ENCODE peak calls at places on chromosome 21, in four cellular contexts. One of them, this sample, is unnamed.

GRCh38 chr21:37041706-37042271 is 31.1 kb downstream of the PIGP start:
- DNase-seq in HCT116: no peak
- DNase-seq in HepG2: no peak
- DNase-seq in K562: no peak
- DNase-seq in this sample: no peak

GRCh38 chr21:22352088-22352487 is 1353.9 kb downstream of the NCAM2 start:
- DNase-seq in HepG2: no peak
- DNase-seq in K562: no peak
- DNase-seq in HCT116: no peak
- DNase-seq in this sample: no peak

GRCh38 chr21:19853061-19853460 is 1145.1 kb upstream of the NCAM2 start:
- DNase-seq in K562: no peak
- DNase-seq in HCT116: no peak
- DNase-seq in HepG2: no peak
- DNase-seq in this sample: no peak

GRCh38 chr21:22516230-22516629 is 1518.0 kb downstream of the NCAM2 start:
- DNase-seq in K562: no peak
- DNase-seq in HCT116: no peak
- DNase-seq in HepG2: no peak
- DNase-seq in this sample: no peak

GRCh38 chr21:26717146-26717739 is 128.0 kb downstream of the ADAMTS1 start:
- DNase-seq in HCT116: no peak
- DNase-seq in K562: peak
- DNase-seq in HepG2: no peak
- DNase-seq in this sample: no peak

GRCh38 chr21:36628096-36628495 is 70.8 kb upstream of the SIM2 start:
- DNase-seq in K562: no peak
- DNase-seq in HCT116: no peak
- DNase-seq in HepG2: no peak
- DNase-seq in this sample: no peak

GRCh38 chr21:21818898-21819297 is 820.7 kb downstream of the NCAM2 start:
- DNase-seq in K562: no peak
- DNase-seq in HepG2: no peak
- DNase-seq in HCT116: no peak
- DNase-seq in this sample: no peak

GRCh38 chr21:25936776-25937175 is 202.0 kb downstream of the GABPA start:
- DNase-seq in HepG2: no peak
- DNase-seq in HCT116: no peak
- DNase-seq in K562: no peak
- DNase-seq in this sample: no peak

GRCh38 chr21:17388226-17388625 is 124.6 kb upstream of the CXADR start:
- DNase-seq in K562: no peak
- DNase-seq in HepG2: no peak
- DNase-seq in HCT116: no peak
- DNase-seq in this sample: no peak

GRCh38 chr21:28516996-28517592 is 475.6 kb downstream of the LTN1 start:
- DNase-seq in HepG2: peak
- DNase-seq in K562: peak
- DNase-seq in HCT116: no peak
- DNase-seq in this sample: peak

GRCh38 chr21:33434770-33435360 is 31.7 kb downstream of the IFNGR2 start:
- DNase-seq in K562: peak
- DNase-seq in HCT116: no peak
- DNase-seq in HepG2: no peak
- DNase-seq in this sample: no peak

GRCh38 chr21:26659181-26659580 is 86.1 kb upstream of the CYYR1 start:
- DNase-seq in HCT116: no peak
- DNase-seq in K562: no peak
- DNase-seq in HepG2: no peak
- DNase-seq in this sample: no peak

GRCh38 chr21:22813201-22813600 is 1815.0 kb downstream of the NCAM2 start:
- DNase-seq in K562: no peak
- DNase-seq in HepG2: no peak
- DNase-seq in HCT116: no peak
- DNase-seq in this sample: no peak

GRCh38 chr21:18318156-18318555 is 73.5 kb downstream of the CHODL start:
- DNase-seq in K562: no peak
- DNase-seq in HepG2: no peak
- DNase-seq in HCT116: no peak
- DNase-seq in this sample: no peak

GRCh38 chr21:20968391-20968790 is 29.8 kb upstream of the NCAM2 start:
- DNase-seq in HCT116: no peak
- DNase-seq in HepG2: no peak
- DNase-seq in K562: no peak
- DNase-seq in this sample: no peak

GRCh38 chr21:14736162-14736561 is 190.0 kb upstream of the SAMSN1 start:
- DNase-seq in HepG2: no peak
- DNase-seq in K562: peak
- DNase-seq in HCT116: no peak
- DNase-seq in this sample: no peak

GRCh38 chr21:33300701-33301631 is 23.8 kb upstream of the IFNAR1 start:
- DNase-seq in K562: peak
- DNase-seq in HCT116: no peak
- DNase-seq in HepG2: no peak
- DNase-seq in this sample: no peak

GRCh38 chr21:26140185-26140584 is 30.4 kb downstream of the APP start:
- DNase-seq in K562: peak
- DNase-seq in HCT116: peak
- DNase-seq in HepG2: peak
- DNase-seq in this sample: peak

GRCh38 chr21:33373451-33373850 is 29.8 kb upstream of the IFNGR2 start:
- DNase-seq in K562: no peak
- DNase-seq in HCT116: no peak
- DNase-seq in HepG2: no peak
- DNase-seq in this sample: no peak

GRCh38 chr21:36688324-36688723 is 10.6 kb upstream of the SIM2 start:
- DNase-seq in HCT116: no peak
- DNase-seq in K562: no peak
- DNase-seq in HepG2: no peak
- DNase-seq in this sample: no peak

GRCh38 chr21:14985306-14985705 is 79.5 kb downstream of the NRIP1 start:
- DNase-seq in HCT116: no peak
- DNase-seq in HepG2: no peak
- DNase-seq in K562: no peak
- DNase-seq in this sample: no peak

GRCh38 chr21:19541612-19542011 is 1138.0 kb upstream of the TMPRSS15 start:
- DNase-seq in K562: no peak
- DNase-seq in HepG2: peak
- DNase-seq in HCT116: no peak
- DNase-seq in this sample: no peak

GRCh38 chr21:17925900-17926299 is 106.7 kb upstream of the C21orf91 start:
- DNase-seq in HCT116: no peak
- DNase-seq in HepG2: peak
- DNase-seq in K562: peak
- DNase-seq in this sample: no peak

GRCh38 chr21:33418686-33419085 is 15.5 kb downstream of the IFNGR2 start:
- DNase-seq in HepG2: no peak
- DNase-seq in K562: no peak
- DNase-seq in HCT116: no peak
- DNase-seq in this sample: no peak

GRCh38 chr21:15775291-15775690 is 45.5 kb downstream of the USP25 start:
- DNase-seq in HepG2: no peak
- DNase-seq in HCT116: no peak
- DNase-seq in K562: no peak
- DNase-seq in this sample: no peak

GRCh38 chr21:36479415-36480402 is at the start of gene CLDN14:
- DNase-seq in K562: no peak
- DNase-seq in HCT116: no peak
- DNase-seq in HepG2: peak
- DNase-seq in this sample: no peak

GRCh38 chr21:36744560-36745231 is 45.8 kb downstream of the SIM2 start:
- DNase-seq in K562: no peak
- DNase-seq in HCT116: no peak
- DNase-seq in HepG2: no peak
- DNase-seq in this sample: no peak

GRCh38 chr21:15229390-15229789 is 164.6 kb upstream of the NRIP1 start:
- DNase-seq in HepG2: no peak
- DNase-seq in HCT116: no peak
- DNase-seq in K562: no peak
- DNase-seq in this sample: no peak

GRCh38 chr21:21101911-21102310 is 103.7 kb downstream of the NCAM2 start:
- DNase-seq in HepG2: peak
- DNase-seq in K562: peak
- DNase-seq in HCT116: no peak
- DNase-seq in this sample: no peak

GRCh38 chr21:18954415-18954972 is 550.9 kb upstream of the TMPRSS15 start:
- DNase-seq in HCT116: no peak
- DNase-seq in HepG2: no peak
- DNase-seq in K562: no peak
- DNase-seq in this sample: no peak

GRCh38 chr21:45034556-45035476 is 39.6 kb upstream of the ADARB1 start:
- DNase-seq in HepG2: no peak
- DNase-seq in HCT116: no peak
- DNase-seq in K562: no peak
- DNase-seq in this sample: no peak
- TF ChIP-seq TCF7L2 in HepG2: no peak
- TF ChIP-seq TCF7L2 in HCT116: no peak
- TF ChIP-seq TCF7L2 in K562: no peak
- TF ChIP-seq TCF7L2 in this sample: no peak

GRCh38 chr21:46156678-46157077 is 1.3 kb upstream of the FTCD start:
- DNase-seq in HepG2: no peak
- DNase-seq in K562: no peak
- DNase-seq in HCT116: no peak
- DNase-seq in this sample: no peak
- TF ChIP-seq TCF7L2 in HepG2: no peak
- TF ChIP-seq TCF7L2 in K562: no peak
- TF ChIP-seq TCF7L2 in HCT116: no peak
- TF ChIP-seq TCF7L2 in this sample: no peak

GRCh38 chr21:46188226-46189212 is 4.3 kb upstream of the SPATC1L start:
- DNase-seq in K562: peak
- DNase-seq in HCT116: peak
- DNase-seq in HepG2: peak
- DNase-seq in this sample: no peak

GRCh38 chr21:46187814-46188213 is 3.6 kb upstream of the SPATC1L start:
- DNase-seq in K562: no peak
- DNase-seq in HepG2: no peak
- DNase-seq in HCT116: no peak
- DNase-seq in this sample: no peak

GRCh38 chr21:46185717-46186116 is 1.5 kb upstream of the SPATC1L start:
- DNase-seq in K562: peak
- DNase-seq in HCT116: no peak
- DNase-seq in HepG2: no peak
- DNase-seq in this sample: no peak

GRCh38 chr21:46189213-46189958 is 5.1 kb upstream of the SPATC1L start:
- DNase-seq in HCT116: no peak
- DNase-seq in K562: peak
- DNase-seq in HepG2: no peak
- DNase-seq in this sample: no peak

DNA sequence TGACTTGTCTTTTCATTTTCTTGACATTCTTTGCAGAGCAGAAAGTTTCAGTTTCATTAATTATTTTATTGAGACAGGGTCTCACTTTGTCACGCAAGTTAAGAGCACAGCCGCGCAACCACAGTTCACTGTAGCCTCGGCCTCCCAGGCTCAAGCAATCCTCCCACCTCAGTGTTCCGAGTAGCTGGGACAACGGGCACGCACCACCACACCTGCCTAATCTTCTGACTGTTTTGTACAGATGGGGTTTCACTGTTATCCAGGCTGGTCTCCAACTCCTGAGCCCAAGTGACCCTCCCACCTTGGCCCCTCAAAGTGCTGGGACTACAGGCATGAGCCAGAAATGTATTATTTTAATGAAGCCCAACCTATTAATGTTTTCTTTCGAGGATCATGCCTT is 3.0 kb upstream of the SPATC1L start:
- DNase-seq in HCT116: no peak
- DNase-seq in HepG2: no peak
- DNase-seq in K562: no peak
- DNase-seq in this sample: no peak
- TF ChIP-seq TCF7L2 in HCT116: no peak
- TF ChIP-seq TCF7L2 in HepG2: no peak
- TF ChIP-seq TCF7L2 in K562: no peak
- TF ChIP-seq TCF7L2 in this sample: no peak

GRCh38 chr21:30680586-30680985 is 37.9 kb downstream of the KRTAP20-3 start:
- DNase-seq in HCT116: no peak
- DNase-seq in K562: no peak
- DNase-seq in HepG2: no peak
- DNase-seq in this sample: no peak
- TF ChIP-seq TCF7L2 in HCT116: no peak
- TF ChIP-seq TCF7L2 in K562: no peak
- TF ChIP-seq TCF7L2 in HepG2: no peak
- TF ChIP-seq TCF7L2 in this sample: no peak

GRCh38 chr21:41931041-41931451 is 22.8 kb downstream of the C2CD2 start:
- DNase-seq in K562: no peak
- DNase-seq in HCT116: no peak
- DNase-seq in HepG2: no peak
- DNase-seq in this sample: no peak

GRCh38 chr21:41933259-41934079 is 20.3 kb downstream of the C2CD2 start:
- DNase-seq in HCT116: no peak
- DNase-seq in K562: no peak
- DNase-seq in HepG2: no peak
- DNase-seq in this sample: no peak

GRCh38 chr21:41929248-41929647 is 24.6 kb downstream of the C2CD2 start:
- DNase-seq in HepG2: no peak
- DNase-seq in K562: no peak
- DNase-seq in HCT116: no peak
- DNase-seq in this sample: no peak

GRCh38 chr21:41932576-41933258 is 21.1 kb downstream of the C2CD2 start:
- DNase-seq in K562: peak
- DNase-seq in HepG2: peak
- DNase-seq in HCT116: peak
- DNase-seq in this sample: no peak

DNA sequence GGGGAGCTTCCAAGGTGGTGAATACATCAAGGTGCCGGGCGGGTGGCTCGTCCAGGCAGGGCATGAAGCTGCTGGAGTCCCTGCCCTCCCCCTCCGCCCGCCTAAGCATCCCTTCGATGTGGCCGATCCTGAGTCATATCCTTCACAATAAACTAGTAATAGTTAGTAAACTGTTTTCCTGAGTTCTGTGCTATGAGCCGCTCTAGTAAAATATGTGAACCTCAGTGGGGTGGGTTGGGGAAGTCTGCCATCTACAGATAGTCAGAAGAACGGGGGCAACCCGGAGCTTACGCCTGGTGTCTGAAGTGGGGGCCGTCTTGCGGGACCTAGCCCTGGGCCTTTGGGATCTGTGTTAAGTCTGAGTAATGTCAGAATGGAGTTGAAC is 21.6 kb downstream of the C2CD2 start:
- DNase-seq in HepG2: no peak
- DNase-seq in K562: no peak
- DNase-seq in HCT116: peak
- DNase-seq in this sample: peak
- TF ChIP-seq TCF7L2 in HepG2: no peak
- TF ChIP-seq TCF7L2 in K562: no peak
- TF ChIP-seq TCF7L2 in HCT116: no peak
- TF ChIP-seq TCF7L2 in this sample: peak

GRCh38 chr21:35394049-35394448 is 344.9 kb upstream of the RUNX1 start:
- DNase-seq in K562: no peak
- DNase-seq in HCT116: no peak
- DNase-seq in HepG2: no peak
- DNase-seq in this sample: no peak
- TF ChIP-seq TCF7L2 in K562: no peak
- TF ChIP-seq TCF7L2 in HCT116: no peak
- TF ChIP-seq TCF7L2 in HepG2: no peak
- TF ChIP-seq TCF7L2 in this sample: no peak

GRCh38 chr21:43734131-43734634 is 15.3 kb downstream of the PDXK start:
- DNase-seq in HepG2: no peak
- DNase-seq in HCT116: no peak
- DNase-seq in K562: no peak
- DNase-seq in this sample: no peak
- TF ChIP-seq TCF7L2 in HepG2: no peak
- TF ChIP-seq TCF7L2 in HCT116: no peak
- TF ChIP-seq TCF7L2 in K562: no peak
- TF ChIP-seq TCF7L2 in this sample: no peak

This sample was measured in Panc1.